ENCODE peak calls at places on chromosomes 2 and 18, in eight cellular contexts. B is fibroblast of mammary gland, P is WERI-Rb-1, Q is psoas muscle, E is kidney epithelial cell, V is NB4, T is fibroblast of pulmonary artery, A is HCT116. M is an unnamed sample.
A peak's percentile ranks its signal among the peaks of the same experiment; 100 is the strongest.

GRCh38 chr18:28164772-28165483 is 12.0 kb downstream of the CDH2 start:
- DNase-seq in B (no peak), P (no peak), Q (no peak), E (no peak), T (no peak), A (no peak), V (no peak), M (no peak)

GRCh38 chr2:88086401-88086800 is 18.8 kb downstream of the SMYD1 start:
- DNase-seq in Q (no peak), E (no peak), T (no peak), V (no peak), P (no peak), A (no peak), B (no peak), M (no peak)

GRCh38 chr2:84290537-84290936 is 168.5 kb downstream of the SUCLG1 start:
- DNase-seq in P (no peak), T (no peak), Q (no peak), E (no peak), A (no peak), B (no peak), V (peak; percentile 43), M (no peak)

GRCh38 chr2:127576433-127577207 is 41.1 kb downstream of the MYO7B start:
- DNase-seq in B (peak; percentile 70), Q (peak; percentile 87), V (no peak), T (peak; percentile 81), A (no peak), E (no peak), P (no peak), M (no peak)

GRCh38 chr2:98604547-98604946 is 3.8 kb downstream of the COA5 start:
- DNase-seq in P (no peak), A (no peak), B (peak; percentile 35), V (no peak), E (no peak), Q (no peak), T (no peak), M (no peak)

GRCh38 chr2:174846941-174847938 is 83.0 kb upstream of the CHRNA1 start:
- DNase-seq in Q (no peak), B (peak; percentile 96), P (no peak), E (no peak), A (no peak), T (peak; percentile 96), V (peak; percentile 22), M (peak; percentile 76)

GRCh38 chr18:46260016-46260878 is 156.1 kb downstream of the HAUS1 start:
- DNase-seq in B (peak; percentile 66), Q (no peak), A (no peak), V (no peak), P (no peak), E (peak; percentile 73), T (peak; percentile 56), M (peak; percentile 20)

GRCh38 chr2:41414486-41415230 is 633.2 kb upstream of the PKDCC start:
- DNase-seq in Q (no peak), T (peak; percentile 65), A (no peak), P (peak; percentile 53), V (peak; percentile 59), B (peak; percentile 48), E (no peak), M (no peak)

GRCh38 chr2:112230371-112230770 is 24.5 kb downstream of the ZC3H8 start:
- DNase-seq in V (no peak), A (no peak), P (no peak), T (no peak), E (no peak), Q (no peak), B (no peak), M (no peak)

GRCh38 chr2:15619510-15619909 is 27.8 kb downstream of the DDX1 start:
- DNase-seq in Q (no peak), T (no peak), V (no peak), P (no peak), E (no peak), B (no peak), A (no peak), M (no peak)

GRCh38 chr2:15617778-15618448 is 26.2 kb downstream of the DDX1 start:
- DNase-seq in E (no peak), T (no peak), B (no peak), P (no peak), A (no peak), Q (no peak), V (no peak), M (no peak)

GRCh38 chr2:15618449-15618855 is 26.8 kb downstream of the DDX1 start:
- DNase-seq in B (no peak), T (no peak), P (no peak), A (no peak), Q (no peak), E (no peak), V (no peak), M (no peak)

GRCh38 chr2:15619938-15620337 is 28.3 kb downstream of the DDX1 start:
- DNase-seq in Q (no peak), A (no peak), B (no peak), T (no peak), P (no peak), E (no peak), V (no peak), M (no peak)

GRCh38 chr2:15619076-15619475 is 27.4 kb downstream of the DDX1 start:
- DNase-seq in E (no peak), P (no peak), V (no peak), B (no peak), T (no peak), A (no peak), Q (no peak), M (no peak)
- H3K4me3 ChIP-seq in E (no peak overlapping the region), P (no peak overlapping the region), V (no peak overlapping the region), B (no peak overlapping the region), T (no peak overlapping the region), A (no peak overlapping the region), Q (no peak overlapping the region), M (no peak overlapping the region)

GRCh38 chr18:79963658-79964329 is 649 bp upstream of the HSBP1L1 start:
- DNase-seq in Q (no peak), T (no peak), V (no peak), P (no peak), B (no peak), E (no peak), A (no peak), M (no peak)

GRCh38 chr18:79962835-79963657 is 1.4 kb upstream of the HSBP1L1 start:
- DNase-seq in T (no peak), A (no peak), P (no peak), V (peak; percentile 36), Q (no peak), B (no peak), E (no peak), M (no peak)

GRCh38 chr18:79965119-79965902 is 868 bp downstream of the HSBP1L1 start:
- DNase-seq in Q (no peak), B (peak; percentile 71), P (no peak), T (peak; percentile 90), V (no peak), E (no peak), A (no peak), M (peak; percentile 72)

GRCh38 chr18:79962311-79962710 is 2.1 kb upstream of the HSBP1L1 start:
- DNase-seq in V (no peak), E (no peak), T (no peak), Q (no peak), P (no peak), A (peak; percentile 33), B (peak; percentile 56), M (no peak)

DNA sequence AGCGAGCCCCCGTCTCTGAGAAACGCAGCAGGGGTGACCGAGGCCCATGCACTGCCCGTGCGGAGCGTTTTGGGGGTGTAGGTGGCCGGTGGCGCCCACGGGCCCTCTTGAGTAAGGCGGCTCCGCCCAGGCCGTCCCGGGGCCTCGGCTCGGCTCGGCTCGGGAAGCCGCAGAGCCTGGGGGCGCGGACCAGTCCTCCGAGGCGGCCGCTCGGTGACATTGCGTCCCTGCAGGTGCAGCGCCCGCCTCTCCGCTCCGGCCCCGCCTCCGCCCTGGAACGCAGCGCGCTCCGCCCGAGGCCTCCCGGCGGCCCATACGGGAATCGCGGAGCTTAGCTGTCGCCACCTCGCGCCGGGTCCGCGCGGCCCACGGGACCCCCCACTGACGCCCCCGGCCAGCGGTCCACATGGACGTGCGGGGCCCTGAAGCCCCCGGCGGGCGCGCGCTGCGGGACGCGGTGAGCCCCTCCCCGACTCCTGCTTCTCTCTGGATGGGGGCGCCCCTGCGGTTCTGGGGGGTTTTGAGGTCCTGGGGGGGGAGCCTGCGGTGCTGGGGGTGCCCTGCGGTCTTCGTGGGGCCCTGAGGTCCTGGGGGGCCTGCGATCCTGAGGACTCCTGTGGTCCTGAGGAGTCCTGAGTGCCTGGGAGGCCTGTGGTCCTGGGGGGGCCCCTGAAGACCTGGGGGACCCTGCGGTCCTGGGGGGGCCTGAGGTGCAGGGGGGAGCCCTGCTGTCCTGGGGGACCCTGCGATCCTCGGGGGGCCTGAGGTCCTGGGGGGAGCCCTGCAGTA is at the start of gene HSBP1L1:
- DNase-seq in E (no peak), Q (peak; percentile 67), V (no peak), A (peak; percentile 48), P (peak; percentile 87), T (peak; percentile 51), B (peak; percentile 28), M (no peak)
- TF ChIP-seq CTCF in E (no peak), Q (peak; percentile 45), V (no peak), A (peak; percentile 22), P (peak; percentile 48), T (no peak), B (no peak), M (peak; percentile 21)

DNA sequence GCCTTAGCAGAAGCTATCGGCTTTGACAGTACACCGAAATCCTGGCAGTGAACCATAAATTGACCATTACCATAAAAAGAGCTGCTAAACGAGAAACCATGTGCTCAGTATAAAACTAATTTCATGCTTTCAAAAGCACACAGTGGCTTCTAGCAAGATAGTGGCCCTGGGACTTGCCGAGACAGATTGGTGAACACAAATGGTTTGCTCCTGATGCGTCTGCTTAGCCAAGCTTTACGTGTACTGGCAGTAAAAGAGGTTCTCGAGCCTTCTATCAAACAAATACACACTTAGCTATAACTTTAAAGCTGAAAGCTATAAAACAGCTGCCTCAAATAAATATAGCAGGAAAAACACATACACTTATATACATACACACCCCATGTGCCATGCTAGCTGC is 117.1 kb downstream of the ZNF385B start:
- DNase-seq in Q (no peak), E (no peak), A (no peak), P (no peak), V (no peak), T (no peak), B (no peak), M (no peak)
- H3K4me3 ChIP-seq in Q (no peak overlapping the region), E (no peak overlapping the region), A (no peak overlapping the region), P (no peak overlapping the region), V (no peak overlapping the region), T (no peak overlapping the region), B (no peak overlapping the region), M (no peak overlapping the region)

GRCh38 chr2:26945991-26946750 is 24.3 kb upstream of the MAPRE3 start:
- DNase-seq in P (no peak), E (no peak), T (no peak), V (no peak), B (no peak), A (no peak), Q (no peak), M (no peak)

GRCh38 chr2:26941486-26941885 is 29.0 kb upstream of the MAPRE3 start:
- DNase-seq in V (no peak), A (no peak), B (no peak), P (no peak), T (no peak), E (no peak), Q (no peak), M (no peak)

GRCh38 chr2:26938399-26938798 is 32.0 kb upstream of the MAPRE3 start:
- DNase-seq in E (no peak), A (no peak), V (peak; percentile 32), Q (no peak), B (peak; percentile 5), T (no peak), P (no peak), M (no peak)

GRCh38 chr2:26940001-26940400 is 30.4 kb upstream of the MAPRE3 start:
- DNase-seq in P (peak; percentile 90), E (no peak), V (no peak), B (no peak), A (no peak), T (no peak), Q (no peak), M (no peak)

GRCh38 chr2:26942543-26943295 is 27.7 kb upstream of the MAPRE3 start:
- DNase-seq in P (peak; percentile 81), B (peak; percentile 60), A (peak; percentile 50), V (peak; percentile 78), T (peak; percentile 64), Q (peak; percentile 60), E (no peak), M (no peak)
- TF ChIP-seq CTCF in P (peak; percentile 93), B (peak; percentile 84), A (peak; percentile 90), V (peak; percentile 86), T (peak; percentile 78), Q (peak; percentile 81), E (peak; percentile 80), M (peak; percentile 85)